ENCODE peak calls at places on chromosomes 12 and 14, in four cellular contexts. One of them, this sample, is unnamed.

GRCh38 chr14:34426313-34427295 is 35.4 kb downstream of the SPTSSA start:
- DNase-seq in HEK293T: no peak
- DNase-seq in AG04450: no peak
- DNase-seq in NCI-H2029: no peak
- DNase-seq in this sample: no peak

GRCh38 chr12:104886418-104887401 is 71.4 kb downstream of the SLC41A2 start:
- DNase-seq in AG04450: peak
- DNase-seq in NCI-H2029: no peak
- DNase-seq in HEK293T: no peak
- DNase-seq in this sample: no peak

GRCh38 chr12:51792417-51792816 is 56.1 kb downstream of the FIGNL2 start:
- DNase-seq in AG04450: no peak
- DNase-seq in HEK293T: no peak
- DNase-seq in NCI-H2029: no peak
- DNase-seq in this sample: no peak

GRCh38 chr14:104080557-104081492 is 4.7 kb upstream of the ASPG start:
- DNase-seq in HEK293T: no peak
- DNase-seq in NCI-H2029: no peak
- DNase-seq in AG04450: no peak
- DNase-seq in this sample: no peak

GRCh38 chr12:6201199-6201608 is 1.0 kb downstream of the CD9 start:
- DNase-seq in HEK293T: no peak
- DNase-seq in NCI-H2029: peak
- DNase-seq in AG04450: no peak
- DNase-seq in this sample: peak

GRCh38 chr12:124005736-124006581 is 32.9 kb downstream of the ZNF664 start:
- DNase-seq in HEK293T: no peak
- DNase-seq in AG04450: no peak
- DNase-seq in NCI-H2029: no peak
- DNase-seq in this sample: no peak

GRCh38 chr12:2624543-2625266 is 170.1 kb upstream of the FKBP4 start:
- DNase-seq in AG04450: no peak
- DNase-seq in NCI-H2029: no peak
- DNase-seq in HEK293T: peak
- DNase-seq in this sample: no peak

GRCh38 chr12:88185988-88186387 is 43.9 kb downstream of the TMTC3 start:
- DNase-seq in HEK293T: no peak
- DNase-seq in AG04450: peak
- DNase-seq in NCI-H2029: peak
- DNase-seq in this sample: peak

GRCh38 chr12:116916122-116916521 is 5.4 kb downstream of the FBXW8 start:
- DNase-seq in HEK293T: no peak
- DNase-seq in NCI-H2029: no peak
- DNase-seq in AG04450: no peak
- DNase-seq in this sample: no peak

GRCh38 chr12:65335021-65335714 is 56.7 kb downstream of the MSRB3 start:
- DNase-seq in NCI-H2029: no peak
- DNase-seq in HEK293T: no peak
- DNase-seq in AG04450: peak
- DNase-seq in this sample: no peak

GRCh38 chr12:24078318-24078765 is 128.9 kb upstream of the SOX5 start:
- DNase-seq in NCI-H2029: no peak
- DNase-seq in AG04450: no peak
- DNase-seq in HEK293T: no peak
- DNase-seq in this sample: no peak

GRCh38 chr14:77124345-77125274 is 17.0 kb downstream of the ZDHHC22 start:
- DNase-seq in HEK293T: peak
- DNase-seq in AG04450: no peak
- DNase-seq in NCI-H2029: peak
- DNase-seq in this sample: no peak